ENCODE peak calls at places on chromosomes 11 and 22, in five cellular contexts. A, N, R, G and M are unnamed samples.

GRCh38 chr11:133519560-133519959 is 12.7 kb downstream of the OPCML start:
- ATAC-seq in N (peak), G (no peak), A (no peak), R (no peak), M (no peak)

GRCh38 chr11:68688881-68689280 is 4.5 kb downstream of the GAL start:
- ATAC-seq in A (no peak), G (peak), R (no peak), N (no peak), M (no peak)

GRCh38 chr11:95571861-95572260 is 217.7 kb downstream of the FAM76B start:
- ATAC-seq in R (no peak), A (no peak), N (no peak), G (no peak), M (no peak)

GRCh38 chr22:42399315-42400271 is 32.6 kb downstream of the NFAM1 start:
- ATAC-seq in R (no peak), G (peak), A (peak), N (peak), M (no peak)

GRCh38 chr11:93370260-93370659 is 39.7 kb downstream of the DEUP1 start:
- ATAC-seq in R (no peak), G (no peak), A (no peak), N (no peak), M (no peak)

GRCh38 chr22:24513706-24514240 is 18.6 kb downstream of the UPB1 start:
- ATAC-seq in R (no peak), A (no peak), N (no peak), G (peak), M (no peak)

GRCh38 chr11:26620282-26621045 is 48.4 kb upstream of the MUC15 start:
- ATAC-seq in N (peak), A (no peak), G (no peak), R (no peak), M (no peak)

GRCh38 chr11:83072689-83073242 is 1.1 kb upstream of the RAB30 start:
- ATAC-seq in G (no peak), A (no peak), R (no peak), N (peak), M (no peak)

GRCh38 chr11:12526789-12527188 is 147.4 kb upstream of the TEAD1 start:
- ATAC-seq in G (no peak), A (no peak), R (no peak), N (no peak), M (peak)

GRCh38 chr22:19874307-19875060 is 19.8 kb upstream of the GNB1L start:
- ATAC-seq in A (peak), N (no peak), G (no peak), R (no peak), M (no peak)

GRCh38 chr11:9681583-9682372 is 17.9 kb downstream of the SWAP70 start:
- ATAC-seq in R (no peak), A (no peak), G (peak), N (peak), M (no peak)

GRCh38 chr22:32269316-32269715 is 14.2 kb upstream of the SLC5A4 start:
- ATAC-seq in R (no peak), N (no peak), G (no peak), A (no peak), M (no peak)

GRCh38 chr11:125129316-125129990 is 18.0 kb upstream of the TMEM218 start:
- ATAC-seq in R (no peak), A (no peak), N (no peak), G (no peak), M (no peak)

GRCh38 chr22:17733484-17733883 is 40.8 kb downstream of the BID start:
- ATAC-seq in R (no peak), G (no peak), N (no peak), A (no peak), M (no peak)

GRCh38 chr11:122126024-122126678 is 10.1 kb upstream of the BLID start:
- ATAC-seq in R (no peak), G (no peak), A (no peak), N (no peak), M (no peak)

GRCh38 chr11:119699227-119699626 is 29.8 kb downstream of the NECTIN1 start:
- ATAC-seq in G (peak), A (peak), R (no peak), N (no peak), M (peak)

GRCh38 chr11:10414659-10415058 is 40.4 kb upstream of the AMPD3 start:
- ATAC-seq in G (no peak), N (peak), R (no peak), A (peak), M (peak)

GRCh38 chr11:115182282-115182952 is 321.8 kb downstream of the CADM1 start:
- ATAC-seq in R (no peak), N (no peak), G (no peak), A (no peak), M (no peak)

DNA sequence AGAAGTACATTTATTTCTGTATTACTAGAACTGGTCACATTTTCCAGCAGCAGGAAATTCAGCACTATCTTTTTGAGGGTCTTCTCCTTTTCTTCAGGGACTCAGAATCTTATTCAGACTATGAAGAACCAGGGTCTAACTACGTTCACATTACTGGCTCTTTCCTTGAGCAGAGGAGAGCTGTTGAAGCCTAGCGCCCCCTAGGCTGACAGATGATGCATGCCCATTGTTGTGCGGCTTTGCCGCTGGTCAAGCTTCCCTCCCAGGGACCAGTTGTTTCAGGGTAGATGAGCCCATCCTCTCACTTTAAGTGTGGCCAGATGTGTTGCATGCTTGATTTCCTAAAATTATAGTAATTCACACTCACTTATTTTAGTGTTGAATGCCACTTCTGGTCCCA is 168.2 kb upstream of the PDGFD start:
- ATAC-seq in A (no peak), R (peak), N (peak), G (peak), M (no peak)
- TF ChIP-seq CTCF in A (no peak), R (peak), N (peak), G (peak), M (no peak)

GRCh38 chr11:35166369-35167360 is 27.7 kb downstream of the CD44 start:
- ATAC-seq in R (peak), G (no peak), A (no peak), N (peak), M (no peak)
- H3K27ac ChIP-seq in R (peak), G (no peak), A (peak), N (peak), M (peak)

GRCh38 chr11:47406896-47407745 is 1.3 kb upstream of the SLC39A13 start:
- ATAC-seq in G (no peak), A (no peak), N (peak), R (no peak), M (no peak)

GRCh38 chr11:47407746-47408590 is at the start of gene SLC39A13:
- ATAC-seq in N (peak), A (peak), G (peak), R (peak), M (peak)

GRCh38 chr11:47410404-47411264 is 2.2 kb downstream of the SLC39A13 start:
- ATAC-seq in A (no peak), R (no peak), N (no peak), G (no peak), M (no peak)

GRCh38 chr11:47409440-47410403 is 1.3 kb downstream of the SLC39A13 start:
- ATAC-seq in G (no peak), A (no peak), N (no peak), R (no peak), M (no peak)

DNA sequence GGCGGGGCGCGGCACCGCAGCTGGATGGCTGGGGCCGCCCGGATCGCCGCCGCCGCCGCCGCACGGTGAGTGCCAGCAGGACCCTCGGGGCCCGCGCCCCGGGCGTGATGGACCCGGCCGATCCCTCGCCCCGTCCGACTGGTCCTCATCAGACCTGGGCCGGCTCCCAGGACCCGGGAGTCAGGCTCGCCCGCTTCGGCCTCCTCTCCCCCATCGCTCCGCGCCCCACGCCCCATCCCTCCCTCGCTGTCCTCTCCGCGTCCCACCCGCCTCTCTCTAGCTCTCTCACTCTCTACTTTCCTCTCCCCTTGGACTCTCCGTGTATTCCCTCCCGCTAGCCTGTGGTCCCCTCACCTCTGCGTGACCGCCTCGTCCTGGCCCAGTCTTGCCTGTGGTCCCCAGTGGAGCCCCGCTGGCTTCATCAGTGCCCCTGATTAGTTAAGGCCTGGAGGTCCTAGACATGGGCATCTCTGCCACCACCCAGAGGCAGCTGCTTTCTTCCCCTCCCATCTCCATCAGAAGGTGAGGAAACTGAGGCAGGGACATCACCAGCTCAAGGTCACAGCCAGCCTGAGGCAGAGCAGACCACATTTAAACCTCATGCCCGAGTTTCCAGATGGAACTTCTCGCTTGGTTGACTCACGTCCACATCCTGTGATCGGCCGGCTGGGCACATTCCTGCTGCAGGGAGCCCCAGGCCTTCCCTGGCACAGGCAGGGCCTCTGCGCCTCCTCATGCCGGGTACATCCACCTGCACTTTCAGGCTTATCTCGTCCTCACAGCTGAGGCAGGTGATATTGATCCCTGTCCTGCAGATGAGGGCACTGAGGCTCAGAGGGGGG is 429 bp downstream of the SLC39A13 start:
- ATAC-seq in G (peak), A (no peak), R (peak), N (no peak), M (peak)
- TF ChIP-seq POLR2AphosphoS5 in G (no peak), A (no peak), R (no peak), N (no peak), M (peak)

GRCh38 chr11:43706631-43707030 is 26.1 kb downstream of the HSD17B12 start:
- ATAC-seq in R (no peak), N (no peak), A (no peak), G (no peak), M (no peak)

GRCh38 chr11:43712676-43713075 is 32.1 kb downstream of the HSD17B12 start:
- ATAC-seq in R (no peak), A (no peak), G (no peak), N (no peak), M (no peak)

GRCh38 chr11:43709689-43710088 is 29.2 kb downstream of the HSD17B12 start:
- ATAC-seq in A (no peak), R (no peak), N (no peak), G (no peak), M (no peak)

GRCh38 chr11:43708776-43709175 is 28.2 kb downstream of the HSD17B12 start:
- ATAC-seq in N (peak), R (peak), A (no peak), G (no peak), M (no peak)
- TF ChIP-seq CTCF in N (no peak), R (no peak), A (peak), G (no peak), M (no peak)